ENCODE peak calls at places on chromosome 6, in ten cellular contexts. D is cardiac muscle cell; L is tibial nerve; P is foreskin fibroblast; V is mammary epithelial cell; N is Caco-2; U is CD8-positive, alpha-beta T cell; R is heart right ventricle; A is fibroblast of lung; I is A673. E is an unnamed sample.

GRCh38 chr6:122839477-122839876 is 50.4 kb downstream of the SMPDL3A start:
- DNase-seq in N (peak; percentile 61), R (no peak), A (peak; percentile 65), I (peak; percentile 89), V (peak; percentile 48), P (peak; percentile 78), D (peak; percentile 71), U (peak; percentile 43), L (peak; percentile 21), E (peak; percentile 58)

GRCh38 chr6:166760288-166760687 is 133.2 kb upstream of the RPS6KA2 start:
- DNase-seq in U (peak; percentile 70), R (no peak), I (no peak), P (no peak), N (no peak), D (no peak), V (no peak), L (no peak), A (no peak), E (no peak)

GRCh38 chr6:63634630-63635029 is 972 bp upstream of the PHF3 start:
- DNase-seq in A (no peak), I (no peak), L (no peak), D (no peak), V (no peak), P (peak; percentile 17), R (no peak), N (no peak), U (no peak), E (no peak)

GRCh38 chr6:16802071-16802470 is 40.8 kb upstream of the ATXN1 start:
- DNase-seq in P (peak; percentile 93), I (no peak), N (no peak), R (no peak), U (no peak), A (peak; percentile 79), D (peak; percentile 78), L (no peak), V (no peak), E (no peak)

GRCh38 chr6:118813795-118814194 is 80.2 kb upstream of the ASF1A start:
- DNase-seq in N (no peak), U (no peak), A (peak; percentile 45), R (no peak), L (no peak), P (peak; percentile 71), V (peak; percentile 57), D (peak; percentile 30), I (no peak), E (peak; percentile 56)

GRCh38 chr6:108589244-108589730 is 28.6 kb downstream of the FOXO3 start:
- DNase-seq in D (peak; percentile 88), L (peak; percentile 67), U (no peak), N (peak; percentile 55), V (peak; percentile 95), P (peak; percentile 78), I (peak; percentile 61), A (peak; percentile 82), R (peak; percentile 66), E (peak; percentile 98)

GRCh38 chr6:158757753-158758090 is 61.4 kb downstream of the EZR start:
- DNase-seq in R (no peak), N (no peak), U (no peak), A (no peak), I (no peak), D (no peak), L (no peak), P (no peak), V (no peak), E (no peak)

GRCh38 chr6:74798302-74798701 is 407.6 kb downstream of the COL12A1 start:
- DNase-seq in R (no peak), V (no peak), N (no peak), I (no peak), D (no peak), U (no peak), P (no peak), A (no peak), L (no peak), E (no peak)

GRCh38 chr6:5950448-5950847 is 56.3 kb downstream of the NRN1 start:
- DNase-seq in R (peak; percentile 25), A (no peak), I (peak; percentile 41), V (no peak), N (no peak), L (no peak), U (no peak), P (no peak), D (peak; percentile 2), E (peak; percentile 4)

GRCh38 chr6:96939019-96939805 is 14.7 kb downstream of the KLHL32 start:
- DNase-seq in L (no peak), P (peak; percentile 63), D (peak; percentile 54), I (peak; percentile 85), N (no peak), U (no peak), V (peak; percentile 67), A (peak; percentile 47), R (no peak), E (peak; percentile 88)

GRCh38 chr6:166903027-166903426 is 53.3 kb downstream of the RNASET2 start:
- DNase-seq in V (no peak), P (no peak), L (no peak), U (no peak), N (no peak), A (no peak), I (no peak), R (no peak), D (peak; percentile 11), E (no peak)

GRCh38 chr6:8079116-8079515 is 14.9 kb upstream of the BLOC1S5 start:
- DNase-seq in V (no peak), P (no peak), I (no peak), U (no peak), A (no peak), N (no peak), R (no peak), D (no peak), L (no peak), E (no peak)

GRCh38 chr6:133160531-133160930 is 80.6 kb upstream of the EYA4 start:
- DNase-seq in D (no peak), N (no peak), U (no peak), R (no peak), P (peak; percentile 65), I (no peak), L (no peak), V (peak; percentile 5), A (no peak), E (no peak)

GRCh38 chr6:99349620-99350141 is at the start of gene FAXC:
- DNase-seq in N (peak; percentile 47), V (peak; percentile 69), D (peak; percentile 25), L (no peak), I (peak; percentile 37), P (peak; percentile 52), R (peak; percentile 10), U (no peak), A (peak; percentile 11), E (peak; percentile 51)
- H3K4me3 ChIP-seq in N (peak within 1 kb of the TSS; percentile 50), V (peak within 1 kb of the TSS; percentile 64), D (peak within 1 kb of the TSS; percentile 79), L (peak within 1 kb of the TSS; percentile 43), I (peak within 1 kb of the TSS; percentile 70), P (peak within 1 kb of the TSS; percentile 49), R (peak within 1 kb of the TSS; percentile 57), U (no peak within 1 kb of the TSS), A (peak within 1 kb of the TSS; percentile 67), E (peak within 1 kb of the TSS; percentile 53)

GRCh38 chr6:168589275-168589674 is 148.3 kb downstream of the SMOC2 start:
- DNase-seq in A (no peak), D (no peak), N (no peak), V (no peak), I (no peak), P (no peak), L (no peak), R (no peak), U (no peak), E (no peak)
- TF ChIP-seq CTCF in A (no peak), D (no peak), N (no peak), V (no peak), I (no peak), P (no peak), L (no peak), R (no peak), U (no peak), E (no peak)

GRCh38 chr6:26593278-26594127 is 3.2 kb upstream of the ABT1 start:
- DNase-seq in A (no peak), D (no peak), L (no peak), U (no peak), R (no peak), P (no peak), N (no peak), V (no peak), I (no peak), E (no peak)
- H3K4me3 ChIP-seq in A (no peak overlapping the region), D (no peak overlapping the region), L (no peak overlapping the region), U (no peak overlapping the region), R (no peak overlapping the region), P (no peak overlapping the region), N (no peak overlapping the region), V (no peak overlapping the region), I (no peak overlapping the region), E (no peak overlapping the region)

GRCh38 chr6:10412165-10412947 is 2.5 kb downstream of the TFAP2A start:
- DNase-seq in N (no peak), U (no peak), L (no peak), I (peak; percentile 95), A (peak; percentile 44), R (no peak), P (peak; percentile 96), V (peak; percentile 92), D (peak; percentile 71), E (peak; percentile 70)

GRCh38 chr6:10414766-10415592 is at the start of gene TFAP2A:
- DNase-seq in V (peak; percentile 96), U (no peak), A (no peak), I (peak; percentile 86), R (no peak), L (no peak), D (peak; percentile 42), N (no peak), P (peak; percentile 90), E (peak; percentile 87)

GRCh38 chr6:10415593-10416480 is 963 bp upstream of the TFAP2A start:
- DNase-seq in V (peak; percentile 47), A (no peak), R (no peak), I (no peak), P (peak; percentile 19), U (no peak), L (no peak), N (no peak), D (no peak), E (no peak)

GRCh38 chr6:10412948-10413849 is 1.7 kb downstream of the TFAP2A start:
- DNase-seq in V (peak; percentile 83), I (peak; percentile 55), P (peak; percentile 71), A (no peak), N (peak; percentile 57), L (no peak), D (no peak), U (no peak), R (no peak), E (peak; percentile 72)

DNA sequence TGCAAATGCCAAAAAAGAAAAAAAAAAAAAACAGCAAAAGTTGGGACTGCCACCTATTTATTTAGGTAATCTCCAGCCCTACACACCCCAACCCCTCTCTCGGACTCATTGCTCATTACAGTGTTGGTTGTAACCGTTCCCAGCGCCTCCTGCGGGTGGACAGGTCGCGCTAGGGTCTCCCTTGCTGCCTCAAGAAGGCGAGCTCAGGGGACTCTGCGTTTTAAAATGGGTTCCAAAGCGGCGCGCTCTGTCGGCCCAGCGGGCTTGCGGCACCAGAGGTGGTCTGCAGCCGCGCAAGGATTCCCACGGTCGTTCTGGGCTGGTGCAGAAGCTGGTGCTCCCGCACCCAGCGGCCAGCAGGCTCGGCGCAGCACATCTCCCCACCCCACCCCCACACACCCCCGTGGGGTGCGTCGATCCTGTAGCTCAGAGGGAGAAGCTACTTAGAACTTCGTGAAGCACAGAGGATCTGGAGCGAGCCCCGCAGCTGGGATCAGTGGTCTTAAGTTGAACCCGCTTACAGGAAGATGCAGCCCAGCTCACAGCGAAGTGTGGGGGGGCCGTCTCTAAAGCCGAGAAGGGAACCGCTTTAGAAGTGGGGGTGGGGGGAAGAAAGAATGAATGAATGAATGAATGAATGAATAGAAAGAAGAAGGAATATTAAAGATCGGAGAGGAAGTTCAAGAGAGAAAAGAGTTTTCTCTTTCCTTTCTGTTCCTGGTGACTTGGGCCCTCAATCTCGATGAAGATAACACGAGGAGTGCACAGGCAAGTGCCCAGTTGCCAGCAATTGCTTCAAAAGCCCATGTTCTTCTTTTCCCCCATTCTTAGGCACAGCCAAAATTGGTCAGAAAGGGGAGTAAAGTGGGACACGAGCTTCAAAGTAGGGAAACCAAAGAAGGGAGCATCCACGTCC is 766 bp downstream of the TFAP2A start:
- DNase-seq in P (peak; percentile 88), D (no peak), V (peak; percentile 71), L (no peak), A (no peak), R (no peak), N (peak; percentile 57), I (peak; percentile 76), U (no peak), E (peak; percentile 72)
- TF ChIP-seq CTCF in P (peak; percentile 48), D (peak; percentile 5), V (peak; percentile 50), L (no peak), A (no peak), R (no peak), N (peak; percentile 13), I (peak; percentile 43), U (no peak), E (peak; percentile 63)

E was measured in bronchial epithelial cell.